ENCODE peak calls at places on chromosome 4, in five cellular contexts. Y is sigmoid colon, V is fibroblast of lung, M is T-cell, Q is kidney tubule cell. P is an unnamed sample.

GRCh38 chr4:110609044-110609750 is 13.7 kb downstream of the PITX2 start:
- DNase-seq in M (no peak), Q (peak), V (no peak), Y (no peak), P (no peak)

GRCh38 chr4:80201326-80202151 is 4.2 kb downstream of the PRDM8 start:
- DNase-seq in M (peak), Q (peak), Y (no peak), V (peak), P (no peak)

GRCh38 chr4:150782311-150782710 is 200.4 kb downstream of the MAB21L2 start:
- DNase-seq in Y (no peak), M (no peak), V (peak), Q (peak), P (peak)

GRCh38 chr4:124337874-124338273 is 374.7 kb downstream of the ANKRD50 start:
- DNase-seq in Q (no peak), Y (no peak), V (peak), M (no peak), P (no peak)

GRCh38 chr4:85783483-85783882 is 308.5 kb downstream of the ARHGAP24 start:
- DNase-seq in M (no peak), Q (peak), Y (no peak), V (peak), P (no peak)

GRCh38 chr4:77156912-77157858 is at the start of gene CCNG2:
- DNase-seq in M (peak), Q (peak), Y (peak), V (peak), P (peak)

GRCh38 chr4:161991811-161992210 is 172.0 kb downstream of the FSTL5 start:
- DNase-seq in Y (no peak), V (no peak), M (no peak), Q (no peak), P (no peak)

GRCh38 chr4:81052119-81053068 is 21.9 kb downstream of the BMP3 start:
- DNase-seq in M (no peak), V (peak), Q (peak), Y (peak), P (peak)

GRCh38 chr4:167136270-167136669 is 98.0 kb downstream of the SPOCK3 start:
- DNase-seq in V (no peak), Q (no peak), M (no peak), Y (no peak), P (no peak)

GRCh38 chr4:139901516-139902327 is 236.1 kb downstream of the MGST2 start:
- DNase-seq in Y (no peak), Q (peak), V (peak), M (no peak), P (no peak)